ENCODE peak calls at places on chromosomes 5 and 9, in nine cellular contexts. A is A673; K is glutamatergic neuron; Q is foreskin fibroblast; N is AG04449; Z is type B pancreatic cell; S is suprapubic skin; E is CD4-positive, alpha-beta T cell; W is right lobe of liver. D is an unnamed sample.
A peak's percentile ranks its signal among the peaks of the same experiment; 100 is the strongest.

GRCh38 chr5:144332265-144332664 is 161.6 kb downstream of the KCTD16 start:
- DNase-seq in Q (no peak), E (no peak), S (no peak), N (no peak), Z (no peak), A (peak; percentile 24), W (no peak), K (no peak), D (no peak)

GRCh38 chr9:114757395-114757794 is 48.4 kb downstream of the TNFSF15 start:
- DNase-seq in N (no peak), Q (no peak), K (no peak), E (no peak), W (no peak), Z (no peak), A (no peak), S (no peak), D (no peak)

GRCh38 chr5:143214890-143215289 is 188.6 kb downstream of the NR3C1 start:
- DNase-seq in E (no peak), S (no peak), W (no peak), N (no peak), Q (no peak), Z (no peak), K (no peak), A (no peak), D (no peak)

GRCh38 chr9:137456061-137456863 is 2.9 kb downstream of the NSMF start:
- DNase-seq in Z (no peak), N (no peak), K (peak; percentile 14), Q (peak; percentile 49), A (no peak), W (no peak), S (peak; percentile 58), E (no peak), D (peak; percentile 10)

GRCh38 chr5:39140558-39141168 is 66.5 kb upstream of the RICTOR start:
- DNase-seq in A (no peak), E (no peak), K (no peak), S (no peak), Z (no peak), Q (no peak), N (no peak), W (no peak), D (no peak)

GRCh38 chr9:129446828-129447550 is 173.9 kb downstream of the C9orf50 start:
- DNase-seq in S (no peak), E (no peak), Z (no peak), Q (no peak), N (no peak), W (no peak), K (no peak), A (peak; percentile 53), D (no peak)

GRCh38 chr5:88143693-88144218 is 124.9 kb downstream of the TMEM161B start:
- DNase-seq in N (no peak), K (no peak), S (no peak), A (no peak), E (no peak), W (peak; percentile 31), Z (no peak), Q (no peak), D (no peak)

GRCh38 chr9:35060548-35061207 is 11.7 kb downstream of the VCP start:
- DNase-seq in E (no peak), W (no peak), Z (no peak), A (no peak), K (no peak), N (no peak), Q (no peak), S (no peak), D (no peak)

GRCh38 chr5:40481226-40481625 is 198.5 kb upstream of the PTGER4 start:
- DNase-seq in N (no peak), A (no peak), Z (no peak), E (no peak), W (no peak), S (no peak), Q (no peak), K (no peak), D (no peak)

GRCh38 chr9:123687246-123687721 is 242.6 kb downstream of the DENND1A start:
- DNase-seq in K (no peak), S (no peak), A (no peak), W (no peak), Q (no peak), N (no peak), E (no peak), Z (no peak), D (no peak)

GRCh38 chr5:65506961-65507360 is 25.2 kb upstream of the ADAMTS6 start:
- DNase-seq in Q (peak; percentile 74), A (peak; percentile 82), K (no peak), E (no peak), Z (no peak), N (no peak), S (no peak), W (no peak), D (no peak)

GRCh38 chr5:69224520-69224919 is 10.2 kb upstream of the CDK7 start:
- DNase-seq in N (no peak), A (no peak), Q (no peak), W (no peak), K (no peak), E (no peak), Z (no peak), S (no peak), D (no peak)

GRCh38 chr9:69762527-69762926 is 2.7 kb upstream of the PTAR1 start:
- DNase-seq in K (no peak), Z (no peak), A (no peak), Q (peak; percentile 21), E (no peak), S (no peak), W (no peak), N (no peak), D (no peak)

GRCh38 chr9:15641301-15641700 is 88.5 kb downstream of the CCDC171 start:
- DNase-seq in Z (no peak), Q (no peak), N (no peak), W (no peak), A (no peak), S (no peak), K (no peak), E (no peak), D (no peak)

DNA sequence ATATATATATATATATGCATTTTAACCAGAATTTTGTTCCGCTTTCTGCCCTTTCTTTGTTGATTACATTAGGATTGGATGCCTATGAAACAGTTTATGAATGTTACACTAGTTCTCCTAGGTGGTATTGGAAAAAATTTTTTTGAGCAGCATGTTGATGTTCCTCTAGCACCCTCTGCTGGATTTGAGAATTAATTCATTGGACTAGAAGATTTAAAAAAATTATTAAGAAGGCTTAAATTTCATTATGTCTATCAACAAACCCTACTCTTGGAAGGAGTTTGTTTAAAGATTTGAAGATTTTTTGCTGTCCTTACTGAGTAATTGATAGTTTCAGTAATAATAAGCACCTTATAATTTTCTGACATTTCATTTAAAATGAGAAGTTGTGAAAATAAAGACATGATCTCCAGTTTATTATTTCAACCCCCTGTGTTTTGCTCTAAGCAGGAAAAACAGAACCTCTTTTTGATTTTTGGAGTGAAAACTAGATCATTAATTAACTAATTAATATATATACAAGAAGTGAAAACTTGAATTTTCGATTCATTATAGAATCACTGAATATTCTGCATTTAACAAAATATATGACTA is 89.6 kb downstream of the CCDC171 start:
- DNase-seq in Z (no peak), Q (no peak), W (no peak), A (peak; percentile 42), K (no peak), N (no peak), S (no peak), E (no peak), D (no peak)
- TF ChIP-seq CTCF in Z (peak; percentile 79), Q (peak; percentile 34), W (peak; percentile 21), A (peak; percentile 52), K (peak; percentile 69), N (peak; percentile 26), S (no peak), E (peak; percentile 46), D (peak; percentile 59)

DNA sequence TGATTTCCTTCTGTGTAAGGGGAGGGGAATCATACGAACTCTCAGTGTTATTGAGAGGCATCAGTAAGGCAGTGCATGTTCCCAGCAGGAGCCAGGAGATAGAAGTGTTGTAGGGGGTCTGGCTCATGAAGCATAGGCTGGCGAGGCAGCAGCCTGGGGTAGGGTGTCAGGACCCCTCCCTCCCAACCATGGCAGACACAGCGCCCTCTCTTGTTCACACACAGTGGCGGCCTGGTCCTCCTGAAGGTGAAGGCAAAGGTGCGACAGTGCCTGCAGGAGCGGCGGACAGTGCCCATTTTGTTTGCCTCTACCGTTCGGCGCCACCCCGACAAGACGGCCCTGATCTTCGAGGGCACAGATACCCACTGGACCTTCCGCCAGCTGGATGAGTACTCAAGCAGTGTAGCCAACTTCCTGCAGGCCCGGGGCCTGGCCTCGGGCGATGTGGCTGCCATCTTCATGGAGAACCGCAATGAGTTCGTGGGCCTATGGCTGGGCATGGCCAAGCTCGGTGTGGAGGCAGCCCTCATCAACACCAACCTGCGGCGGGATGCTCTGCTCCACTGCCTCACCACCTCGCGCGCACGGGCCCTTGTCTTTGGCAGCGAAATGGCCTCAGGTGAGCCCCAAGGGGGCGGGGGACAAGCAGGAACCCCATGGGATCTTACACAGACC is 4.7 kb downstream of the SLC27A4 start:
- DNase-seq in W (no peak), N (no peak), Z (no peak), E (no peak), Q (no peak), A (no peak), K (no peak), S (no peak), D (no peak)
- TF ChIP-seq CTCF in W (no peak), N (no peak), Z (no peak), E (no peak), Q (no peak), A (no peak), K (no peak), S (no peak), D (no peak)

GRCh38 chr9:134171316-134172197 is 7.2 kb upstream of the RNU6ATAC start:
- DNase-seq in Z (no peak), W (peak; percentile 56), S (no peak), A (no peak), E (no peak), K (no peak), N (peak; percentile 57), Q (peak; percentile 74), D (no peak)

GRCh38 chr9:134170525-134171315 is 6.4 kb upstream of the RNU6ATAC start:
- DNase-seq in N (no peak), A (no peak), Q (no peak), Z (no peak), K (no peak), S (peak; percentile 66), W (peak; percentile 58), E (no peak), D (no peak)

GRCh38 chr9:134173127-134174072 is 9.0 kb upstream of the RNU6ATAC start:
- DNase-seq in E (no peak), Z (no peak), N (no peak), K (no peak), A (no peak), Q (no peak), W (peak; percentile 54), S (peak; percentile 65), D (no peak)

GRCh38 chr9:134174073-134174449 is 9.7 kb upstream of the RNU6ATAC start:
- DNase-seq in W (peak; percentile 53), Q (no peak), N (no peak), A (no peak), S (no peak), K (no peak), E (no peak), Z (no peak), D (no peak)

GRCh38 chr9:134172198-134173126 is 8.1 kb upstream of the RNU6ATAC start:
- DNase-seq in Z (no peak), W (no peak), A (no peak), S (peak; percentile 66), E (no peak), Q (no peak), N (no peak), K (no peak), D (no peak)
- TF ChIP-seq CTCF in Z (no peak), W (no peak), A (no peak), S (no peak), E (no peak), Q (no peak), N (no peak), K (no peak), D (no peak)

GRCh38 chr5:139228201-139228796 is 30.1 kb upstream of the SIL1 start:
- DNase-seq in E (no peak), S (no peak), W (no peak), A (no peak), Q (no peak), Z (no peak), K (no peak), N (no peak), D (no peak)
- TF ChIP-seq CTCF in E (no peak), S (no peak), W (no peak), A (no peak), Q (no peak), Z (no peak), K (no peak), N (no peak), D (no peak)